ENCODE peak calls at places on chromosome 20, in seven cellular contexts. J is spleen; Z is IMR-90; S is CD8-positive, alpha-beta T cell; T is osteocyte; N is heart left ventricle; L is cardiac muscle cell. U is an unnamed sample.

GRCh38 chr20:3193806-3194616 is 10.5 kb downstream of the DDRGK1 start:
- DNase-seq in T (no peak), L (no peak), Z (no peak), S (no peak), N (no peak), J (peak), U (no peak)

GRCh38 chr20:51549474-51549873 is 7.0 kb upstream of the NFATC2 start:
- DNase-seq in L (no peak), J (no peak), S (no peak), T (no peak), N (no peak), Z (no peak), U (no peak)

GRCh38 chr20:11847827-11848226 is 69.9 kb upstream of the BTBD3 start:
- DNase-seq in S (no peak), Z (no peak), N (no peak), J (no peak), T (no peak), L (no peak), U (no peak)

GRCh38 chr20:43666376-43667328 is at the start of gene MYBL2:
- DNase-seq in L (peak), J (peak), T (peak), N (peak), Z (peak), S (peak), U (no peak)

GRCh38 chr20:52747736-52748135 is 224.4 kb upstream of the TSHZ2 start:
- DNase-seq in Z (no peak), J (no peak), T (no peak), S (no peak), L (peak), N (peak), U (no peak)

GRCh38 chr20:37875776-37876175 is 27.2 kb upstream of the VSTM2L start:
- DNase-seq in S (no peak), J (no peak), Z (no peak), L (no peak), T (no peak), N (no peak), U (no peak)

GRCh38 chr20:35615667-35616464 is at the start of gene SPAG4:
- DNase-seq in S (peak), N (peak), T (peak), L (peak), J (peak), Z (peak), U (peak)

GRCh38 chr20:35312348-35312747 is 20.1 kb upstream of the FAM83C start:
- DNase-seq in S (no peak), T (no peak), Z (peak), N (no peak), L (peak), J (no peak), U (no peak)

GRCh38 chr20:24018796-24019195 is 30.2 kb upstream of the GGTLC1 start:
- DNase-seq in Z (no peak), N (no peak), L (no peak), T (no peak), J (no peak), S (no peak), U (no peak)

GRCh38 chr20:25600632-25601031 is 15.3 kb upstream of the NINL start:
- DNase-seq in N (no peak), L (peak), Z (no peak), S (no peak), J (peak), T (no peak), U (no peak)

GRCh38 chr20:33568378-33569289 is 78.7 kb downstream of the CBFA2T2 start:
- DNase-seq in N (peak), S (no peak), Z (no peak), J (no peak), L (no peak), T (no peak), U (no peak)

GRCh38 chr20:39108746-39109145 is 146.6 kb downstream of the DHX35 start:
- DNase-seq in Z (peak), N (no peak), S (no peak), L (peak), J (no peak), T (no peak), U (no peak)

GRCh38 chr20:47576516-47577033 is 74.9 kb downstream of the NCOA3 start:
- DNase-seq in N (peak), L (peak), J (no peak), S (no peak), Z (peak), T (no peak), U (peak)

GRCh38 chr20:38260378-38261053 is at the start of gene KIAA1755:
- DNase-seq in Z (no peak), N (peak), T (peak), L (peak), J (no peak), S (no peak), U (no peak)

GRCh38 chr20:43295263-43295662 is 105.6 kb upstream of the PTPRT start:
- DNase-seq in T (no peak), S (no peak), N (no peak), L (no peak), Z (no peak), J (no peak), U (no peak)

GRCh38 chr20:37651932-37652331 is 41.9 kb upstream of the CTNNBL1 start:
- DNase-seq in T (no peak), S (no peak), J (peak), N (peak), L (peak), Z (no peak), U (no peak)

GRCh38 chr20:42795399-42795798 is 394.3 kb downstream of the PTPRT start:
- DNase-seq in S (no peak), J (no peak), N (no peak), T (no peak), Z (no peak), L (no peak), U (no peak)

GRCh38 chr20:38334016-38334415 is 12.3 kb upstream of the LBP start:
- DNase-seq in N (no peak), L (no peak), Z (no peak), T (no peak), S (no peak), J (no peak), U (no peak)

GRCh38 chr20:61666471-61666832 is 399.2 kb downstream of the TAF4 start:
- DNase-seq in S (no peak), T (no peak), J (no peak), Z (no peak), N (no peak), L (no peak), U (no peak)

GRCh38 chr20:32115196-32115767 is 5.8 kb downstream of the TM9SF4 start:
- DNase-seq in J (no peak), S (no peak), L (no peak), Z (no peak), T (no peak), N (no peak), U (no peak)

GRCh38 chr20:54223285-54223684 is 15.4 kb downstream of the PFDN4 start:
- DNase-seq in L (no peak), Z (no peak), T (no peak), J (no peak), S (no peak), N (no peak), U (no peak)

GRCh38 chr20:54220722-54221121 is 12.8 kb downstream of the PFDN4 start:
- DNase-seq in Z (no peak), S (no peak), N (no peak), L (no peak), J (no peak), T (no peak), U (no peak)

GRCh38 chr20:54221383-54221782 is 13.5 kb downstream of the PFDN4 start:
- DNase-seq in J (no peak), N (no peak), Z (no peak), L (no peak), T (no peak), S (no peak), U (no peak)

GRCh38 chr20:54221996-54222890 is 14.4 kb downstream of the PFDN4 start:
- DNase-seq in T (no peak), Z (no peak), N (no peak), S (no peak), L (no peak), J (no peak), U (no peak)

GRCh38 chr20:54223751-54224150 is 15.9 kb downstream of the PFDN4 start:
- DNase-seq in N (no peak), L (no peak), J (no peak), T (no peak), S (no peak), Z (no peak), U (no peak)
- TF ChIP-seq CTCF in N (no peak), L (no peak), J (no peak), T (no peak), S (no peak), Z (no peak), U (no peak)

GRCh38 chr20:44958276-44958675 is 1.9 kb downstream of the TOMM34 start:
- DNase-seq in T (no peak), L (no peak), J (no peak), Z (no peak), S (no peak), N (no peak), U (no peak)

GRCh38 chr20:44961024-44961866 is 1.0 kb upstream of the TOMM34 start:
- DNase-seq in T (no peak), Z (peak), J (no peak), N (no peak), S (no peak), L (peak), U (no peak)

GRCh38 chr20:44959896-44960852 is at the start of gene TOMM34:
- DNase-seq in T (peak), L (peak), S (peak), J (peak), Z (peak), N (peak), U (peak)

GRCh38 chr20:44961868-44962267 is 1.7 kb upstream of the TOMM34 start:
- DNase-seq in Z (peak), L (peak), J (no peak), S (no peak), N (no peak), T (no peak), U (no peak)

DNA sequence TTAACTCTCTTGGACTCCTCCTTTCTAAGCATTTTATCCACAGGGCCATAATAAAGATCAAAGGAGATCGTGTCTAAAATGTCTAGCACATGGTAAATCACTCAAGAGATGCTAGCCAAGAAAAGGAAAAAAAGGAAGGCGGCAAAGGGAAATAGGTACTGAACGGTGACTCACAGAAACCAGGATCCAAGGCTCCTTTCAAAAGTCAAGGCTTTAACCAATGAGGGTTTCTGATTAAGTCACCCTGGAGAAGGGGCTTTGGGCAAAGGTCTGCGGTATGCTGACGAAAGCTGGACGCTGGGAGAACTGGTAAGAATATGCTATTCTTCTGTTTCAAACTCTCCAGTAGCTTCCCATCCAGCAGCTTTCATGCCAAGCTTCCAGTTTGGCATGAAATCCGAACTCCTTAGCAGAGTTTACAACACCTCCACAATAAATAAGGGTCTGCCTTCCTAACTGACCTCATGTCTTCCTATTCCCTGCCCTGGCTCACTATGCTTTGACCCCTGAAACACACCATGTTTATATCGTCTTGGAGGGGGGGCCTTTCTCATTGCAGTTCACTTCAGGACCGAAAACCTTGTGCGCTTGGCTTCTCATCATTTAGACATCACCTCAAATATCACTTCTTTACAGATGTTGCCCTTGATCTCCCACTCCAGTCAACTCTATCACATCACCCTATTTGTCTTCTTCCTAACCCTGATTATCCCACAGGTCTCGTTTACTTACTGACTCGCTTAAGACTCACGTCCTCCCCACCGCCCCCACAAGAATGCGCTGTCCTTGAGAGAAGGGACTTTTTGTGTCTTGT is 908 bp downstream of the TOMM34 start:
- DNase-seq in S (peak), Z (peak), N (no peak), J (no peak), T (no peak), L (peak), U (no peak)
- TF ChIP-seq CTCF in S (peak), Z (peak), N (no peak), J (no peak), T (no peak), L (peak), U (no peak)

DNA sequence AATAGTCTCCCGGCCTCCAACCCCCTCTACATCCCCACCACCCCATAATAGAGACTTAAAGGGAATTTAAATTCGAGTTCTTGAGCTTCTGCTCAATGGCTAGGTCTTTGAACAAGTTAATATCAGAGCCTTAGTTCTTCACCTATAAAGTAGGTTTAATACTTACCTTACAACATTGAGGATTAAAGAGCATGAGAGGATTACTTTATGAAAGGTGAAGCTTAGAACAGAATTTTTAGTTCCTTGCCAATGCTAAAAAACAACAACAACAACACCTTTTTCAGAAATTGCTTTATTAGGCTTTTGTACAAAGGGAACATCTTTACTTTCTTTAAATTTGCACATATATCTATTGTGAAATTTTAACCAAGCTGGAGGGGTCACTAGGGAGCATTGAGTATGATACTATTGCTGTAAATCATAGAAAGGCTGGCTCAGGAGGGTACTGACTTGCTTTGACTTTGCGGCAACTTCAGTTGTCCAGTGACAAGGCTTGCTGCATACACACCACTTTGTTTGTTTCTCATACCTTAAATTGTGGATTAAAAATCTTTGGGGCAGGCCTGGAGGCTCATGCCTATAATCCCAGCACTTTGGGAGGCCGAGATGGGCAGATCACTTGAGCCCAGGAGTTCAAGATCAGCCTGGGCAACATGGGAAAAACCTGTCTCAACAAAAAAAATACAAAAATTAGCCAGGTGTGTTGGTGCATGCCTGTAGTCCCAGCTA is 9.7 kb downstream of the TOP1 start:
- DNase-seq in N (no peak), J (no peak), L (no peak), Z (no peak), T (no peak), S (no peak), U (no peak)
- TF ChIP-seq CTCF in N (no peak), J (no peak), L (no peak), Z (no peak), T (no peak), S (no peak), U (no peak)

DNA sequence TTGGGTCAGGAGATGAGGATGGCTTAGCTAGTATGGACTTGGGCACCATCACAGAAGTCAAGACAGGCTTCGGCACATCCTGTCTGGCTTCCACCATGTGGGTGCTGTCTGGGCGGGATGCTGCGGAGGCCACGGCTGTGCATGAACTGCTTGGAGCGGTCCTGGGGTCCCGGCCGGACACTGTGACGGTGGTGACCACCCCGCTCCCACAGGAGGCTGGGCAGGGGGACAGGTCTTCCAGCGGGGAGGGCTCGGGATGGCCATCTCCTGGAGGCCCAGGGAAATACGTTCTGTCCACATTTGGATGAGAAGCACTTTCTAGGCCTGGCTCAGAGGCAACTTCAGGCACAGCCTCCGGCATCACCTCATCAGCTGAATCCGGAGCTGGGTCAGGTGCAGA is 32.1 kb upstream of the TCFL5 start:
- DNase-seq in Z (no peak), L (no peak), T (no peak), N (no peak), J (no peak), S (no peak), U (no peak)
- TF ChIP-seq CTCF in Z (peak), L (peak), T (no peak), N (no peak), J (no peak), S (no peak), U (no peak)